ENCODE peak calls at places on chromosomes 11 and 22, in four cellular contexts. I, H, E and Z are unnamed samples. For H3K9me3, the result is how much of the 10 kb centered on the place peaks cover.

GRCh38 chr11:8000390-8000789 is 13.3 kb downstream of the EIF3F start:
- DNase-seq in I (no peak), E (no peak), H (no peak), Z (no peak)

GRCh38 chr22:40679964-40680818 is 907 bp downstream of the MCHR1 start:
- DNase-seq in H (no peak), I (no peak), E (peak), Z (no peak)

GRCh38 chr11:34345012-34345804 is 12.6 kb downstream of the ABTB2 start:
- DNase-seq in E (no peak), H (no peak), I (peak), Z (peak)

GRCh38 chr11:45617886-45618601 is 47.4 kb downstream of the CHST1 start:
- DNase-seq in E (no peak), I (no peak), H (no peak), Z (no peak)

GRCh38 chr22:45842141-45842831 is 134.7 kb downstream of the WNT7B start:
- DNase-seq in E (no peak), H (no peak), I (peak), Z (no peak)

GRCh38 chr11:10317281-10317755 is 12.4 kb downstream of the ADM start:
- DNase-seq in H (no peak), E (peak), I (no peak), Z (no peak)

GRCh38 chr11:68312780-68313573 is 586 bp downstream of the LRP5 start:
- DNase-seq in E (peak), H (no peak), I (no peak), Z (peak)

GRCh38 chr11:67332081-67332691 is 21.2 kb downstream of the POLD4 start:
- DNase-seq in I (no peak), E (no peak), H (no peak), Z (no peak)

GRCh38 chr11:78011301-78011700 is 11.8 kb downstream of the KCTD14 start:
- DNase-seq in E (no peak), H (no peak), I (no peak), Z (no peak)

GRCh38 chr22:23763579-23764331 is 965 bp downstream of the C22orf15 start:
- DNase-seq in E (peak), H (peak), I (no peak), Z (peak)

GRCh38 chr11:4181780-4182721 is 87.5 kb downstream of the RRM1 start:
- DNase-seq in I (peak), H (no peak), E (peak), Z (peak)

GRCh38 chr11:3160252-3161031 is 4.7 kb downstream of the OSBPL5 start:
- DNase-seq in E (peak), I (peak), H (no peak), Z (peak)

GRCh38 chr22:46081831-46082210 is 68.5 kb upstream of the PPARA start:
- DNase-seq in I (no peak), E (no peak), H (no peak), Z (no peak)

GRCh38 chr11:66107600-66108151 is 37.6 kb downstream of the PACS1 start:
- DNase-seq in H (no peak), I (no peak), E (no peak), Z (no peak)

GRCh38 chr11:132062031-132062430 is 691.6 kb downstream of the NTM start:
- DNase-seq in I (no peak), E (no peak), H (no peak), Z (no peak)

GRCh38 chr22:18987765-18988164 is 51.7 kb upstream of the PRODH start:
- DNase-seq in I (no peak), H (no peak), E (peak), Z (peak)

GRCh38 chr11:79486239-79486984 is 45.6 kb upstream of the TENM4 start:
- DNase-seq in I (no peak), E (peak), H (no peak), Z (no peak)

GRCh38 chr22:39240841-39241631 is 3.7 kb downstream of the PDGFB start:
- DNase-seq in I (peak), E (no peak), H (peak), Z (no peak)

GRCh38 chr11:129992161-129992944 is 10.3 kb downstream of the PRDM10 start:
- DNase-seq in H (peak), E (peak), I (peak), Z (no peak)

GRCh38 chr11:19892387-19892786 is 179.8 kb downstream of the NAV2 start:
- DNase-seq in H (no peak), E (no peak), I (no peak), Z (no peak)

GRCh38 chr11:10275714-10276113 is 18.3 kb downstream of the SBF2 start:
- DNase-seq in E (no peak), H (no peak), I (no peak), Z (no peak)

GRCh38 chr11:93844568-93844967 is 5.8 kb downstream of the VSTM5 start:
- DNase-seq in I (no peak), E (no peak), H (no peak), Z (no peak)

GRCh38 chr11:7677071-7677470 is 3.8 kb upstream of the CYB5R2 start:
- DNase-seq in H (no peak), E (no peak), I (no peak), Z (peak)

GRCh38 chr11:26983645-26984044 is 10.3 kb upstream of the FIBIN start:
- DNase-seq in I (no peak), H (no peak), E (peak), Z (no peak)
- H3K9me3 ChIP-seq in I (under half), H (under half), E (under half), Z (under half)

GRCh38 chr22:48145738-48146137 is 1383.3 kb downstream of the TBC1D22A start:
- DNase-seq in E (no peak), H (no peak), I (no peak), Z (no peak)

GRCh38 chr22:48142388-48142787 is 1379.9 kb downstream of the TBC1D22A start:
- DNase-seq in H (no peak), I (no peak), E (no peak), Z (no peak)

GRCh38 chr22:48143856-48144255 is 1381.4 kb downstream of the TBC1D22A start:
- DNase-seq in H (no peak), I (no peak), E (no peak), Z (no peak)

GRCh38 chr22:48146426-48146825 is 1384.0 kb downstream of the TBC1D22A start:
- DNase-seq in H (no peak), I (no peak), E (peak), Z (no peak)

GRCh38 chr22:48144318-48144717 is 1381.9 kb downstream of the TBC1D22A start:
- DNase-seq in E (no peak), H (no peak), I (no peak), Z (no peak)
- H3K9me3 ChIP-seq in E (under half), H (under half), I (under half), Z (under half)

GRCh38 chr22:47616396-47617020 is 854.1 kb downstream of the TBC1D22A start:
- DNase-seq in I (no peak), H (no peak), E (peak), Z (peak)
- H3K9me3 ChIP-seq in I (under half), H (under half), E (under half), Z (under half)

DNA sequence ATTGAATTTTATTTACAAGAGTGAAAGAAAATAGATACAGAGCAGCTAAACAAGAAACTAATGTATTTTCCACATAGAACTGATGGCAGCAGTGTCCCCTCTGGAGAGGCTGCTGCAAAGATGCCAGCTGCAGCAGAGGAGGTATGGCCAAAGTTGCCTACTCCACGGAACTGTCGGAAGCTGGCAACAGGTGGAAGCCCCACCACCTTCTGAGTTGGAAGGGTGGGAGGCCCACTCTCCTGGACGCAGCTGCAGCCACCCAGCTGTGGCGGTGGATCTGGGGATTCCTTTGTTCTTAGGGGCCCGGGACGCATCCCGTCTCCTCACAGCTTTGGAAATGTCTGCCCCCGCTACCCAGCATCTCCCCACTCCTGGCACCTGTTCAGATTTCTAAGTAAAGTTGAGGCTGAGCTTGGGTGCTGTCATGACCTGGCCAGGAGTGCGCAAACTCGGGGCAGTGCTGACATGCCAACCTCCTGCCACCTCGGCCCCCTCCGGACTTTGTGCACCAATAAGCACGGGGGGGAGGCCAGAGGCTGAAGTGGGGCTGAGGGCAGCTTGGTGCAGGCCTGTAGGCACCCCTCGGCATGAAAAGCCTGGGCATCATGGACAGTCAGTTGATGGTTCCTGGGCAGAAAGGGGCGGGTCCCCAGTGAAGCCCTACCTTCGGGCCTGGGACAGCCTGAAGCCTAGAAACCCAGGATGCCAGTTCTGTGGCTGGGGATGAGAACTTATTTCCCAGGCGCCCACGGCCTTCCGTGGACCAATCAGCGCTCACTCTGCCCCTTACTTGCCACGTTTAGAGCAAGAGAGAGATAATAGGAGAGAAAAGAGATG is 1071.4 kb downstream of the JRKL start:
- DNase-seq in I (no peak), E (no peak), H (no peak), Z (no peak)
- H3K9me3 ChIP-seq in I (under half), E (half or more), H (under half), Z (under half)

DNA sequence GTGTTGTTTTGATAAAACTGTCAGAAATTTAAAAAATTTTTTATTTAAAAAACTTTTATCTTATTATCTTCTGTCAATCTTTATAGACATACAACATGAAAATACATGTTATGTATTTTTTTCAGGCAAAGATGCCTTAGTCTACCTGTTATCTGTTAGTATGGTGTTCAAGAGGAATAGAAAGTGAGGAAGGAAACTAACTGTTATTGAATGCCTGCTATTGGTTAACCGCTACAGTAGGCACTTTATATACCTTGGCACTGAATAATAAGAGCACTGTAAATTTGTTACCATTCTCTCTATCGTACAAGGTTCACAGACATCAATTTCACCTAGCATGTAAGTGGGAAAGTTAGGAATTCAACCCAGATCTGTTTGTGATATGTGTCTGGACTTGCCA is 272.1 kb upstream of the CCDC90B start:
- DNase-seq in H (no peak), I (no peak), E (no peak), Z (no peak)
- H3K9me3 ChIP-seq in H (under half), I (under half), E (under half), Z (under half)